ENCODE peak calls at places on chromosomes 11 and 22, in six cellular contexts. Q, J, W, H, L and T are unnamed samples.

GRCh38 chr11:3837793-3838192 is 3.0 kb downstream of the RHOG start:
- DNase-seq in Q (no peak), J (no peak), W (peak), H (peak), L (no peak), T (no peak)

GRCh38 chr11:130124096-130124495 is 35.5 kb upstream of the ST14 start:
- DNase-seq in Q (peak), J (no peak), W (no peak), H (peak), L (no peak), T (no peak)

GRCh38 chr22:46007003-46007847 is 30.3 kb upstream of the WNT7B start:
- DNase-seq in Q (peak), J (no peak), W (peak), H (peak), L (peak), T (peak)

GRCh38 chr11:78801161-78801884 is 226.7 kb upstream of the NARS2 start:
- DNase-seq in Q (no peak), J (no peak), W (no peak), H (peak), L (no peak), T (peak)

GRCh38 chr11:69640260-69640994 is 529 bp upstream of the CCND1 start:
- DNase-seq in Q (no peak), J (no peak), W (no peak), H (peak), L (no peak), T (peak)

GRCh38 chr11:73252577-73253191 is 19.5 kb upstream of the P2RY6 start:
- DNase-seq in Q (no peak), J (peak), W (peak), H (no peak), L (peak), T (peak)

GRCh38 chr11:74390697-74391096 is 7.5 kb downstream of the PGM2L1 start:
- DNase-seq in Q (no peak), J (no peak), W (no peak), H (no peak), L (no peak), T (no peak)

GRCh38 chr22:35622132-35622913 is 5.2 kb upstream of the MB start:
- DNase-seq in Q (no peak), J (no peak), W (no peak), H (no peak), L (peak), T (peak)

GRCh38 chr11:40602866-40603578 is 856.4 kb downstream of the LRRC4C start:
- DNase-seq in Q (no peak), J (no peak), W (no peak), H (no peak), L (no peak), T (peak)

GRCh38 chr11:106062592-106062949 is 14.6 kb downstream of the KBTBD3 start:
- DNase-seq in Q (no peak), J (no peak), W (no peak), H (no peak), L (no peak), T (no peak)